ENCODE peak calls at places on chromosomes 1 and 21, in six cellular contexts. H is neural progenitor cell, E is body of pancreas, I is tibial nerve, F is upper lobe of right lung, R is RWPE1. K is an unnamed sample.

GRCh38 chr1:37746806-37747205 is 18.1 kb downstream of the EPHA10 start:
- DNase-seq in H (no peak), I (no peak), E (no peak), F (no peak), R (no peak), K (no peak)

GRCh38 chr1:236907205-236907604 is 97.0 kb downstream of the MT1HL1 start:
- DNase-seq in I (no peak), F (no peak), H (peak), R (no peak), E (no peak), K (no peak)

GRCh38 chr21:35940074-35940927 is 120.0 kb downstream of the SETD4 start:
- DNase-seq in I (peak), F (no peak), E (peak), H (peak), R (peak), K (no peak)

GRCh38 chr1:99737016-99737415 is 29.4 kb downstream of the FRRS1 start:
- DNase-seq in R (no peak), I (peak), H (peak), E (no peak), F (no peak), K (no peak)

GRCh38 chr1:23423415-23424170 is 955 bp downstream of the TCEA3 start:
- DNase-seq in E (peak), H (peak), F (peak), R (peak), I (no peak), K (peak)

GRCh38 chr1:203306089-203306969 is 1.0 kb downstream of the BTG2 start:
- DNase-seq in E (peak), I (peak), F (peak), H (peak), R (peak), K (peak)

GRCh38 chr1:26913754-26914619 is at the start of gene NR0B2:
- DNase-seq in R (no peak), I (no peak), E (peak), F (peak), H (no peak), K (peak)

GRCh38 chr1:167301355-167301754 is 80.7 kb downstream of the POU2F1 start:
- DNase-seq in H (peak), I (no peak), F (no peak), R (no peak), E (no peak), K (no peak)

GRCh38 chr1:80535446-80535845 is 1265.3 kb upstream of the ADGRL2 start:
- DNase-seq in E (no peak), H (peak), R (no peak), I (no peak), F (no peak), K (no peak)

GRCh38 chr1:80534606-80535360 is 1266.0 kb upstream of the ADGRL2 start:
- DNase-seq in R (no peak), E (no peak), I (no peak), F (no peak), H (no peak), K (no peak)

GRCh38 chr1:80533178-80533577 is 1267.6 kb upstream of the ADGRL2 start:
- DNase-seq in H (no peak), I (no peak), F (no peak), E (no peak), R (no peak), K (no peak)

GRCh38 chr1:80536464-80536863 is 1264.3 kb upstream of the ADGRL2 start:
- DNase-seq in E (no peak), F (no peak), I (no peak), R (no peak), H (peak), K (no peak)

DNA sequence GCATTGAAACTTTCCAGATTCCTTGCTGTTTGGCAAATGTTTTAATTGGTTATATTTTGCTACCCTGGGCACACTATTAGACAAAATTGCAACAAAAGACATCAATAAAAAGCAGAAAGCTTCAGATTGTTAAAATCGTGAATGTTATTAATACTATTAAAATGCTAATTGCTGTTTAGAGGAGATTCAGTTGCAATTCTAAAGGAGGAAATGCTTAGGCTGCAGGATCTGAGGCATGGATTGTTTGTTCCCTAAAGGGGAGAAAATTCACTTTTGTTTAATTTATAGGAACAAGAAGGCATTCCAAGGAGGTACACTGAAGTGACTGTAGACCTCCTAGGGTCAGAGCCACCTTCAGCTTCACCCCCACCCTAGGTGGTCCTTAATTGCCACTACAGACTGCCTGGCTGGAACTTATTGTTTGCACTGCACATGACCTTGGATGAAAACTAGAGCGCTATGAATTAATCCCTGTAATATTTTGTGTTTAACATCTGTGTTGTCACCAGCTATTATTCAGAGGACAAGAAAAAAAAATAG is 1266.9 kb upstream of the ADGRL2 start:
- DNase-seq in R (no peak), H (no peak), F (no peak), I (no peak), E (no peak), K (no peak)
- H3K27ac ChIP-seq in R (no peak), H (no peak), F (no peak), I (no peak), E (no peak), K (no peak)

GRCh38 chr1:44405041-44405803 is at the start of gene RNF220:
- DNase-seq in R (peak), H (peak), F (peak), E (peak), I (peak), K (peak)
- TF ChIP-seq CTCF in R (no peak), H (no peak), F (no peak), E (no peak), I (no peak), K (no peak)

GRCh38 chr1:8144318-8144717 is 118.2 kb upstream of the ERRFI1 start:
- DNase-seq in H (no peak), I (no peak), F (no peak), E (no peak), R (no peak), K (no peak)
- H3K27ac ChIP-seq in H (no peak), I (no peak), F (no peak), E (no peak), R (no peak), K (no peak)

DNA sequence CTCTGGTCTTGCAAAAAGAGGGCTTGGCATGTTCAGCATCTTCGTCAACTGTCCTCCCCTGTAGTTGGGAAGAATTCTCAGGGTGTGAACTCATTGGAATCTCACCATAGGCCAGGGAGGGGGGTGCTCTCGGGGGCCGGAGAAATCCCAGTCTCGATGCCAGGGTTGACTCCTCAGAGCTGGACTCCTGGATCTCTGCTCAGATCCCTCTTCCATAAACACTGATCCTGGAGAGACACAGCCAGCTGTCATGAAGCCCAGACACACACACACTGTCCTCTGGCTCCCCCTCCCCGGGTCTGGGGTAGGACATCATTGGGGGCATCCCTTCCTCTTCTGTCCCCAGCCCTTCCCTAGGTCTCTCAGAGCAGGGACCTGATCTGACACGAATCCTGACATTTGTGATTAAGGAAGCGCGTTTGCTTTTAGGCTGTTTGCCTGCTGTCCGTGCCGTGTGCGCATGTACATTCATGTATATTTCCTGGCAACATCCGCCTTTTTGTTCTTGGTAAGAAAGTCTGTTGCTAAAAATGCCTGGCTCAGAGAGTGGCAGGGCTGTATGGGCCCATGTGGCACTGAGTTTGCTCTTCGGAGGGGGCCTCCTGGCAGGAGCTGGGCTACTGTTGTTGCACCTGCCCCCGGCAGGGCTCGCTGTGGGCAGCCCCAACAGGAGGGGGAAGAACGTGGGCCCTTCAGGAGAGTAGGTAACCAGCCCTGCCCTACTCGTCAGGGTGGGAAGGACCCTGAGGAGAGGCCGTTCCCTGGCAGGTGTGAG is 45.4 kb upstream of the SELENON start:
- DNase-seq in I (no peak), E (no peak), F (no peak), R (no peak), H (peak), K (no peak)
- TF ChIP-seq CTCF in I (no peak), E (no peak), F (no peak), R (no peak), H (no peak), K (no peak)

K was measured in lower lobe of right lung.